ENCODE peak calls at places on chromosomes 12 and 14, in nine cellular contexts. One of them, this sample, is unnamed.

GRCh38 chr14:100388137-100389050 is 65.3 kb downstream of the SLC25A47 start:
- DNase-seq in HCT116: no peak
- DNase-seq in psoas muscle: no peak
- DNase-seq in astrocyte of the cerebellum: no peak
- DNase-seq in tibial nerve: no peak
- DNase-seq in heart left ventricle: no peak
- DNase-seq in fibroblast of mammary gland: no peak
- DNase-seq in HFF-Myc: no peak
- DNase-seq in left ventricle myocardium inferior: no peak
- DNase-seq in this sample: no peak

GRCh38 chr14:76705214-76705613 is 56.1 kb upstream of the VASH1 start:
- DNase-seq in HCT116: no peak
- DNase-seq in fibroblast of mammary gland: no peak
- DNase-seq in astrocyte of the cerebellum: no peak
- DNase-seq in HFF-Myc: no peak
- DNase-seq in left ventricle myocardium inferior: no peak
- DNase-seq in tibial nerve: no peak
- DNase-seq in psoas muscle: no peak
- DNase-seq in heart left ventricle: no peak
- DNase-seq in this sample: no peak

GRCh38 chr12:122003646-122004611 is 17.8 kb upstream of the BCL7A start:
- DNase-seq in psoas muscle: no peak
- DNase-seq in HFF-Myc: peak; percentile 16
- DNase-seq in heart left ventricle: peak; percentile 47
- DNase-seq in HCT116: no peak
- DNase-seq in tibial nerve: no peak
- DNase-seq in astrocyte of the cerebellum: peak; percentile 23
- DNase-seq in fibroblast of mammary gland: peak; percentile 42
- DNase-seq in left ventricle myocardium inferior: no peak
- DNase-seq in this sample: no peak

GRCh38 chr12:62767946-62768345 is 167.0 kb downstream of the PPM1H start:
- DNase-seq in left ventricle myocardium inferior: no peak
- DNase-seq in HCT116: no peak
- DNase-seq in heart left ventricle: no peak
- DNase-seq in HFF-Myc: no peak
- DNase-seq in tibial nerve: no peak
- DNase-seq in fibroblast of mammary gland: no peak
- DNase-seq in psoas muscle: no peak
- DNase-seq in astrocyte of the cerebellum: no peak
- DNase-seq in this sample: no peak

GRCh38 chr12:119667577-119668314 is at the start of gene PRKAB1:
- DNase-seq in astrocyte of the cerebellum: peak; percentile 93
- DNase-seq in psoas muscle: peak; percentile 97
- DNase-seq in HCT116: peak; percentile 96
- DNase-seq in fibroblast of mammary gland: peak; percentile 95
- DNase-seq in left ventricle myocardium inferior: peak; percentile 95
- DNase-seq in HFF-Myc: peak; percentile 93
- DNase-seq in heart left ventricle: peak; percentile 98
- DNase-seq in tibial nerve: peak; percentile 86
- DNase-seq in this sample: peak; percentile 90

GRCh38 chr14:87522575-87522974 is 470.4 kb downstream of the GALC start:
- DNase-seq in heart left ventricle: no peak
- DNase-seq in astrocyte of the cerebellum: no peak
- DNase-seq in HFF-Myc: no peak
- DNase-seq in HCT116: no peak
- DNase-seq in fibroblast of mammary gland: no peak
- DNase-seq in tibial nerve: no peak
- DNase-seq in psoas muscle: no peak
- DNase-seq in left ventricle myocardium inferior: no peak
- DNase-seq in this sample: no peak

GRCh38 chr12:13523926-13524325 is 327.4 kb downstream of the EMP1 start:
- DNase-seq in psoas muscle: no peak
- DNase-seq in astrocyte of the cerebellum: no peak
- DNase-seq in tibial nerve: no peak
- DNase-seq in heart left ventricle: no peak
- DNase-seq in fibroblast of mammary gland: no peak
- DNase-seq in left ventricle myocardium inferior: no peak
- DNase-seq in HCT116: no peak
- DNase-seq in HFF-Myc: no peak
- DNase-seq in this sample: no peak

GRCh38 chr14:68740798-68741480 is 51.9 kb downstream of the ZFP36L1 start:
- DNase-seq in astrocyte of the cerebellum: no peak
- DNase-seq in psoas muscle: no peak
- DNase-seq in fibroblast of mammary gland: no peak
- DNase-seq in left ventricle myocardium inferior: no peak
- DNase-seq in tibial nerve: no peak
- DNase-seq in heart left ventricle: no peak
- DNase-seq in HFF-Myc: no peak
- DNase-seq in HCT116: no peak
- DNase-seq in this sample: no peak

GRCh38 chr12:49233842-49234526 is 30.9 kb upstream of the TUBA1C start:
- DNase-seq in fibroblast of mammary gland: no peak
- DNase-seq in astrocyte of the cerebellum: no peak
- DNase-seq in tibial nerve: peak; percentile 21
- DNase-seq in psoas muscle: peak; percentile 42
- DNase-seq in left ventricle myocardium inferior: peak; percentile 56
- DNase-seq in heart left ventricle: peak; percentile 83
- DNase-seq in HFF-Myc: no peak
- DNase-seq in HCT116: no peak
- DNase-seq in this sample: no peak

GRCh38 chr14:65228436-65228835 is 126.1 kb upstream of the MAX start:
- DNase-seq in heart left ventricle: no peak
- DNase-seq in HFF-Myc: no peak
- DNase-seq in HCT116: no peak
- DNase-seq in fibroblast of mammary gland: no peak
- DNase-seq in psoas muscle: no peak
- DNase-seq in left ventricle myocardium inferior: no peak
- DNase-seq in tibial nerve: no peak
- DNase-seq in astrocyte of the cerebellum: no peak
- DNase-seq in this sample: no peak

GRCh38 chr14:65231286-65231980 is 129.1 kb upstream of the MAX start:
- DNase-seq in astrocyte of the cerebellum: no peak
- DNase-seq in HCT116: no peak
- DNase-seq in fibroblast of mammary gland: no peak
- DNase-seq in left ventricle myocardium inferior: no peak
- DNase-seq in psoas muscle: no peak
- DNase-seq in HFF-Myc: no peak
- DNase-seq in tibial nerve: no peak
- DNase-seq in heart left ventricle: no peak
- DNase-seq in this sample: no peak

GRCh38 chr14:65229431-65230286 is 127.3 kb upstream of the MAX start:
- DNase-seq in HFF-Myc: no peak
- DNase-seq in fibroblast of mammary gland: peak; percentile 68
- DNase-seq in tibial nerve: no peak
- DNase-seq in left ventricle myocardium inferior: peak; percentile 27
- DNase-seq in HCT116: no peak
- DNase-seq in psoas muscle: no peak
- DNase-seq in astrocyte of the cerebellum: no peak
- DNase-seq in heart left ventricle: peak; percentile 72
- DNase-seq in this sample: no peak

GRCh38 chr14:65228956-65229355 is 126.6 kb upstream of the MAX start:
- DNase-seq in left ventricle myocardium inferior: no peak
- DNase-seq in tibial nerve: no peak
- DNase-seq in HFF-Myc: no peak
- DNase-seq in astrocyte of the cerebellum: no peak
- DNase-seq in HCT116: no peak
- DNase-seq in psoas muscle: no peak
- DNase-seq in fibroblast of mammary gland: no peak
- DNase-seq in heart left ventricle: no peak
- DNase-seq in this sample: no peak

GRCh38 chr14:65230287-65230728 is 128.0 kb upstream of the MAX start:
- DNase-seq in HCT116: no peak
- DNase-seq in astrocyte of the cerebellum: no peak
- DNase-seq in fibroblast of mammary gland: peak; percentile 46
- DNase-seq in heart left ventricle: no peak
- DNase-seq in psoas muscle: no peak
- DNase-seq in HFF-Myc: no peak
- DNase-seq in left ventricle myocardium inferior: peak; percentile 57
- DNase-seq in tibial nerve: peak; percentile 61
- DNase-seq in this sample: no peak
- H3K4me3 ChIP-seq in HCT116: peak overlapping the region; percentile 13
- H3K4me3 ChIP-seq in astrocyte of the cerebellum: peak overlapping the region; percentile 11
- H3K4me3 ChIP-seq in fibroblast of mammary gland: no peak overlapping the region
- H3K4me3 ChIP-seq in heart left ventricle: peak overlapping the region; percentile 37
- H3K4me3 ChIP-seq in psoas muscle: peak overlapping the region; percentile 66
- H3K4me3 ChIP-seq in HFF-Myc: peak overlapping the region; percentile 36
- H3K4me3 ChIP-seq in left ventricle myocardium inferior: peak overlapping the region; percentile 60
- H3K4me3 ChIP-seq in tibial nerve: peak overlapping the region; percentile 25
- H3K4me3 ChIP-seq in this sample: peak overlapping the region; percentile 0

GRCh38 chr12:92502417-92503028 is 200.3 kb upstream of the PLEKHG7 start:
- DNase-seq in tibial nerve: no peak
- DNase-seq in astrocyte of the cerebellum: no peak
- DNase-seq in HCT116: no peak
- DNase-seq in psoas muscle: no peak
- DNase-seq in heart left ventricle: no peak
- DNase-seq in fibroblast of mammary gland: peak; percentile 7
- DNase-seq in HFF-Myc: no peak
- DNase-seq in left ventricle myocardium inferior: no peak
- DNase-seq in this sample: no peak
- TF ChIP-seq CTCF in tibial nerve: no peak
- TF ChIP-seq CTCF in astrocyte of the cerebellum: no peak
- TF ChIP-seq CTCF in HCT116: no peak
- TF ChIP-seq CTCF in psoas muscle: peak; percentile 27
- TF ChIP-seq CTCF in heart left ventricle: peak; percentile 35
- TF ChIP-seq CTCF in fibroblast of mammary gland: peak; percentile 7
- TF ChIP-seq CTCF in HFF-Myc: no peak
- TF ChIP-seq CTCF in left ventricle myocardium inferior: peak; percentile 52
- TF ChIP-seq CTCF in this sample: peak; percentile 19

GRCh38 chr12:51910691-51911090 is 3.4 kb downstream of the ACVRL1 start:
- DNase-seq in HCT116: no peak
- DNase-seq in heart left ventricle: no peak
- DNase-seq in fibroblast of mammary gland: no peak
- DNase-seq in tibial nerve: no peak
- DNase-seq in astrocyte of the cerebellum: no peak
- DNase-seq in HFF-Myc: no peak
- DNase-seq in left ventricle myocardium inferior: no peak
- DNase-seq in psoas muscle: no peak
- DNase-seq in this sample: no peak

GRCh38 chr12:51910168-51910567 is 2.9 kb downstream of the ACVRL1 start:
- DNase-seq in tibial nerve: no peak
- DNase-seq in psoas muscle: no peak
- DNase-seq in astrocyte of the cerebellum: no peak
- DNase-seq in HFF-Myc: no peak
- DNase-seq in HCT116: no peak
- DNase-seq in left ventricle myocardium inferior: no peak
- DNase-seq in heart left ventricle: no peak
- DNase-seq in fibroblast of mammary gland: peak; percentile 56
- DNase-seq in this sample: no peak

GRCh38 chr12:51911307-51911706 is 4.0 kb downstream of the ACVRL1 start:
- DNase-seq in psoas muscle: no peak
- DNase-seq in HCT116: no peak
- DNase-seq in astrocyte of the cerebellum: no peak
- DNase-seq in heart left ventricle: peak; percentile 51
- DNase-seq in left ventricle myocardium inferior: no peak
- DNase-seq in tibial nerve: no peak
- DNase-seq in HFF-Myc: no peak
- DNase-seq in fibroblast of mammary gland: no peak
- DNase-seq in this sample: no peak

GRCh38 chr12:51913071-51914033 is 6.0 kb downstream of the ACVRL1 start:
- DNase-seq in psoas muscle: no peak
- DNase-seq in astrocyte of the cerebellum: no peak
- DNase-seq in left ventricle myocardium inferior: no peak
- DNase-seq in tibial nerve: no peak
- DNase-seq in heart left ventricle: no peak
- DNase-seq in HFF-Myc: no peak
- DNase-seq in fibroblast of mammary gland: no peak
- DNase-seq in HCT116: no peak
- DNase-seq in this sample: no peak

GRCh38 chr12:51911788-51912711 is 4.7 kb downstream of the ACVRL1 start:
- DNase-seq in heart left ventricle: no peak
- DNase-seq in HCT116: no peak
- DNase-seq in tibial nerve: no peak
- DNase-seq in psoas muscle: peak; percentile 57
- DNase-seq in fibroblast of mammary gland: no peak
- DNase-seq in left ventricle myocardium inferior: no peak
- DNase-seq in astrocyte of the cerebellum: no peak
- DNase-seq in HFF-Myc: no peak
- DNase-seq in this sample: no peak
- H3K4me3 ChIP-seq in heart left ventricle: peak overlapping the region; percentile 65
- H3K4me3 ChIP-seq in HCT116: peak overlapping the region; percentile 16
- H3K4me3 ChIP-seq in tibial nerve: no peak overlapping the region
- H3K4me3 ChIP-seq in psoas muscle: peak overlapping the region; percentile 70
- H3K4me3 ChIP-seq in fibroblast of mammary gland: no peak overlapping the region
- H3K4me3 ChIP-seq in left ventricle myocardium inferior: peak overlapping the region; percentile 74
- H3K4me3 ChIP-seq in astrocyte of the cerebellum: no peak overlapping the region
- H3K4me3 ChIP-seq in HFF-Myc: no peak overlapping the region
- H3K4me3 ChIP-seq in this sample: no peak overlapping the region

GRCh38 chr14:66606826-66607225 is 98.9 kb downstream of the GPHN start:
- DNase-seq in HFF-Myc: no peak
- DNase-seq in left ventricle myocardium inferior: no peak
- DNase-seq in HCT116: no peak
- DNase-seq in heart left ventricle: no peak
- DNase-seq in fibroblast of mammary gland: no peak
- DNase-seq in tibial nerve: no peak
- DNase-seq in psoas muscle: no peak
- DNase-seq in astrocyte of the cerebellum: no peak
- DNase-seq in this sample: no peak

GRCh38 chr14:66613344-66613743 is 105.4 kb downstream of the GPHN start:
- DNase-seq in fibroblast of mammary gland: no peak
- DNase-seq in heart left ventricle: no peak
- DNase-seq in HCT116: no peak
- DNase-seq in HFF-Myc: no peak
- DNase-seq in left ventricle myocardium inferior: no peak
- DNase-seq in tibial nerve: no peak
- DNase-seq in psoas muscle: no peak
- DNase-seq in astrocyte of the cerebellum: no peak
- DNase-seq in this sample: no peak

GRCh38 chr14:66610154-66610563 is 102.2 kb downstream of the GPHN start:
- DNase-seq in HCT116: peak; percentile 49
- DNase-seq in fibroblast of mammary gland: peak; percentile 29
- DNase-seq in heart left ventricle: no peak
- DNase-seq in tibial nerve: no peak
- DNase-seq in HFF-Myc: no peak
- DNase-seq in left ventricle myocardium inferior: no peak
- DNase-seq in psoas muscle: no peak
- DNase-seq in astrocyte of the cerebellum: no peak
- DNase-seq in this sample: no peak
- TF ChIP-seq CTCF in HCT116: peak; percentile 45
- TF ChIP-seq CTCF in fibroblast of mammary gland: peak; percentile 58
- TF ChIP-seq CTCF in heart left ventricle: no peak
- TF ChIP-seq CTCF in tibial nerve: no peak
- TF ChIP-seq CTCF in HFF-Myc: peak; percentile 32
- TF ChIP-seq CTCF in left ventricle myocardium inferior: peak; percentile 18
- TF ChIP-seq CTCF in psoas muscle: peak; percentile 17
- TF ChIP-seq CTCF in astrocyte of the cerebellum: peak; percentile 26
- TF ChIP-seq CTCF in this sample: peak; percentile 27